ENCODE peak calls at places on chromosomes 16 and 17, in eight cellular contexts. K is ovary, I is GM23338, Q is prostate gland, Y is endothelial cell of umbilical vein, J is foreskin keratinocyte, P is thoracic aorta, Z is tibial nerve. G is an unnamed sample.

GRCh38 chr16:58056580-58056979 is 31.0 kb downstream of the MMP15 start:
- DNase-seq in Z (no peak), K (no peak), P (no peak), J (no peak), Q (no peak), I (no peak), Y (no peak), G (no peak)

GRCh38 chr17:56779898-56780777 is 53.6 kb downstream of the C17orf67 start:
- DNase-seq in P (peak; percentile 3), Y (peak; percentile 79), Q (peak; percentile 76), J (peak; percentile 55), K (peak; percentile 52), Z (peak; percentile 55), I (peak; percentile 79), G (peak; percentile 82)

GRCh38 chr17:73715714-73716113 is 71.5 kb upstream of the SDK2 start:
- DNase-seq in J (no peak), Q (no peak), K (no peak), P (no peak), Z (no peak), Y (no peak), I (no peak), G (no peak)

GRCh38 chr17:66422181-66422580 is 119.8 kb downstream of the PRKCA start:
- DNase-seq in I (no peak), Y (no peak), J (peak; percentile 88), Z (no peak), K (no peak), P (no peak), Q (no peak), G (no peak)

GRCh38 chr17:10135539-10136257 is 62.7 kb downstream of the GAS7 start:
- DNase-seq in I (no peak), J (no peak), Q (no peak), K (no peak), Y (no peak), Z (peak; percentile 39), P (no peak), G (peak; percentile 66)

GRCh38 chr17:8041249-8041928 is 2.5 kb downstream of the ALOX15B start:
- DNase-seq in J (peak; percentile 72), K (no peak), Y (peak; percentile 66), P (no peak), I (peak; percentile 79), Q (no peak), Z (no peak), G (no peak)

GRCh38 chr16:83402160-83402794 is 405.5 kb upstream of the HSBP1 start:
- DNase-seq in Y (no peak), P (no peak), K (no peak), I (peak; percentile 41), J (peak; percentile 93), Z (no peak), Q (no peak), G (no peak)

GRCh38 chr16:25585526-25585925 is 106.2 kb upstream of the HS3ST4 start:
- DNase-seq in Z (no peak), Y (no peak), I (no peak), P (no peak), K (no peak), Q (no peak), J (no peak), G (no peak)

GRCh38 chr16:72787519-72788268 is 260.2 kb downstream of the ZFHX3 start:
- DNase-seq in P (peak; percentile 40), K (peak; percentile 66), Z (peak; percentile 58), Q (peak; percentile 84), J (peak; percentile 48), Y (peak; percentile 86), I (peak; percentile 72), G (peak; percentile 71)

GRCh38 chr16:70804729-70805169 is 3.8 kb upstream of the VAC14 start:
- DNase-seq in Y (no peak), P (no peak), Z (no peak), I (no peak), Q (no peak), J (no peak), K (no peak), G (no peak)

GRCh38 chr16:28974007-28974436 is 556 bp upstream of the SPNS1 start:
- DNase-seq in I (peak; percentile 85), Y (peak; percentile 68), K (peak; percentile 60), J (peak; percentile 53), Z (no peak), Q (no peak), P (no peak), G (peak; percentile 49)
- TF ChIP-seq CTCF in I (peak; percentile 67), Y (peak; percentile 78), K (peak; percentile 16), J (peak; percentile 74), Z (peak; percentile 43), Q (peak; percentile 44), P (peak; percentile 43), G (peak; percentile 18)

DNA sequence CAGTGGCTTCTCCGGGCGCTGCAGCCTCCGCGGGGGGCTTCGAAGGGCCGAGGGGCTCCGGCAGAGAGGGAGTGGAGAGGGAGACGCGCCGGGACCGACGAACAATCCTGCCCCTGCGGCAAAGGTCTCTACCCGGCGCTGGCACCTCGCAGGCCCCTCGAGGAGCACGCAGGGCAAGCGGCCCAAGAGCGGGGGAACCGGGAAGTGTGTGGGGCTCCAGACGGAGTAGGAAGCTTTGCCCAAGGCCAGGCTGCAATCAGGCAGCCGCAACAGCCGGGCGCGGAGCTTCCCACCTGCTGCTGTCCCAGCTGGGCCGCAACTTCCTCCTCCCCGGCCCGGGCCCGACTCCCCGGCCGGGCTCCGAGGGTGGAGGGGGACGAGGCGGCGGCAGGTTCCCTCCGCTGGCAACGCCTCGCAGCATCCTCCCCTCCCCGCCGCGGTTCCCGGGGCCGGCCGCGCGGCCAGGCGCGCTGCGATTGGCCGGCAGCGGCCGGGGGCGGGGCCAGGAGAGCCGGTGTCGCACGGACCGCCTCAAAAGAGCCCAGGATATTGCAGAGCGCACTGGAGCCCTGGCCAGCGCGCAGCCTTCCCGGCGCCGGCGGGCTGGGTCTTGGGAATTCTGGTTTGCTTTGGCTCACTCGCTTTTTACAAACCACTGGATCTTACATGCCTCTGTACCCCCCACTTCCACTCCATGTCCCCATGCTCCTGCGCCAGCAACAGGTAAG is at the start of gene KCNJ2:
- DNase-seq in P (peak; percentile 9), Y (peak; percentile 93), Q (peak; percentile 90), I (peak; percentile 91), J (peak; percentile 57), K (peak; percentile 88), Z (peak; percentile 64), G (peak; percentile 91)
- H3K27ac ChIP-seq in P (peak within 1 kb of the TSS; percentile 68), Y (peak within 1 kb of the TSS; percentile 87), Q (peak within 1 kb of the TSS; percentile 79), I (no peak within 1 kb of the TSS), J (no peak within 1 kb of the TSS), K (peak within 1 kb of the TSS; percentile 78), Z (peak within 1 kb of the TSS; percentile 45), G (peak within 1 kb of the TSS; percentile 98)

GRCh38 chr17:44067547-44067945 is 1.1 kb upstream of the LSM12 start:
- DNase-seq in Q (no peak), I (no peak), P (no peak), Z (no peak), J (no peak), K (no peak), Y (no peak), G (no peak)
- H3K4me1 ChIP-seq in Q (peaks cover 14% of the 10 kb centered on the region), I (peaks cover 33% of the 10 kb centered on the region), P (peaks cover 39% of the 10 kb centered on the region), Z (peaks cover 32% of the 10 kb centered on the region), J (peaks cover 3% of the 10 kb centered on the region), K (peaks cover 8% of the 10 kb centered on the region), Y (peaks cover 30% of the 10 kb centered on the region), G (peaks cover 12% of the 10 kb centered on the region)

GRCh38 chr17:58325289-58325726 is 3.3 kb downstream of the TSPOAP1 start:
- DNase-seq in K (peak; percentile 47), Y (no peak), P (no peak), I (peak; percentile 90), Z (no peak), Q (no peak), J (no peak), G (no peak)

GRCh38 chr17:58327363-58328194 is 1.0 kb downstream of the TSPOAP1 start:
- DNase-seq in K (no peak), Y (no peak), P (no peak), Q (no peak), I (no peak), J (no peak), Z (no peak), G (no peak)

GRCh38 chr17:58328195-58329034 is at the start of gene TSPOAP1:
- DNase-seq in Q (no peak), J (no peak), P (no peak), Y (no peak), Z (no peak), I (peak; percentile 86), K (no peak), G (no peak)

GRCh38 chr17:58325976-58326468 is 2.6 kb downstream of the TSPOAP1 start:
- DNase-seq in P (no peak), K (no peak), Y (no peak), J (no peak), I (no peak), Q (no peak), Z (no peak), G (no peak)

DNA sequence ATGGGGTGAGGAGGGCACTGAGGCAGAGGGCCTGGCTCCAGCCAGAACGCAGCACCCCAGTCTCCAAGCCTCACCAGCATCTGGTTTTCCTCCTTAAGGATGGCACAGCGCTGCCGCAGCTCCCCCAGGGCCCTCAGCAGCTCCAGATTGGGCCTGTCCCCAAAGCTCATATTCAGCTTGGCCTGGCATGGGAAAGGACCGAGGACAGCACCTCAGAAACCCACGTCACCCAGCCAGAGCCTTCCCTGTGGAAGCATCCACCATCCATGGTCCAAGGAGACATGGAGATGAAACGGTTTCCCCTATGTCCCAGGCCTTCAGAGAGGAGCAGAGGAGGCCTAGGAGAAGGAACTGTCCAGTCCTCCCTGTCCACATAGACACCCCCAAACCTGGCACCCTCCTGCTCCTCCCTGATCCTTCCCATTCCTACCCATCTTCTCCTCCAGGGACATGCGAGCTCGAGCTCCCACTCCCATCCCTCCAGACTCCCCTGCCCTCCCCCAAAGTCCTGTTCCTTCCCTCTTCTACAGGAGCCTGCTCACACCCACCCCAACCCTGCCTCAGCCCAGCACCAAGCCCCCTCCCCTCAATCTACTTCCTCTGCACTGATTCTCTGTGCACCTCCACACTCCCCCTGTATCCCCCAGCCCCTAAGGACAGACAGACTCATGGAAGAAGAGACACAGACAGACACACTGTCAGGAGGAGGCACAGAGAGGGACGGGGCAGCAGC is 1.8 kb downstream of the TSPOAP1 start:
- DNase-seq in P (no peak), J (no peak), I (no peak), Y (no peak), Q (no peak), K (no peak), Z (no peak), G (no peak)
- TF ChIP-seq CTCF in P (no peak), J (no peak), I (no peak), Y (no peak), Q (no peak), K (no peak), Z (no peak), G (no peak)

GRCh38 chr16:10013364-10013763 is 168.9 kb downstream of the GRIN2A start:
- DNase-seq in Y (no peak), K (no peak), P (no peak), J (no peak), Q (no peak), Z (no peak), I (peak; percentile 41), G (no peak)
- H3K27ac ChIP-seq in Y (no peak overlapping the region), K (no peak overlapping the region), P (no peak overlapping the region), J (no peak overlapping the region), Q (no peak overlapping the region), Z (no peak overlapping the region), I (no peak overlapping the region), G (no peak overlapping the region)

G was measured in lung.